ENCODE peak calls at places on chromosomes 16 and 17, in seven cellular contexts. R is suprapubic skin, X is gastrocnemius medialis, G is transverse colon, Y is IMR-90, L is heart left ventricle, F is HCT116. I is an unnamed sample.
A peak's percentile ranks its signal among the peaks of the same experiment; 100 is the strongest.

GRCh38 chr16:67843343-67843765 is 1.2 kb downstream of the THAP11 start:
- DNase-seq in R (no peak), G (no peak), F (no peak), X (no peak), Y (peak; percentile 68), L (no peak), I (no peak)

GRCh38 chr16:8962393-8963009 is 1.2 kb downstream of the USP7 start:
- DNase-seq in F (no peak), L (no peak), G (peak; percentile 71), R (no peak), X (no peak), Y (no peak), I (no peak)

GRCh38 chr17:18141210-18141803 is 32.8 kb downstream of the MYO15A start:
- DNase-seq in R (no peak), G (no peak), L (no peak), F (no peak), Y (peak; percentile 55), X (no peak), I (peak; percentile 49)

GRCh38 chr17:46783031-46783593 is 35.4 kb downstream of the WNT3 start:
- DNase-seq in L (no peak), G (peak; percentile 76), R (no peak), F (no peak), Y (no peak), X (no peak), I (no peak)

GRCh38 chr16:73054732-73055481 is 7.0 kb upstream of the ZFHX3 start:
- DNase-seq in F (no peak), G (no peak), R (no peak), L (no peak), Y (peak; percentile 77), X (no peak), I (no peak)

GRCh38 chr17:28334666-28335200 is 539 bp downstream of the IFT20 start:
- DNase-seq in R (no peak), X (no peak), F (no peak), L (no peak), G (no peak), Y (peak; percentile 63), I (no peak)

GRCh38 chr16:30941600-30942420 is 7.1 kb upstream of the ORAI3 start:
- DNase-seq in L (peak; percentile 88), F (peak; percentile 46), G (peak; percentile 87), Y (peak; percentile 58), R (peak; percentile 86), X (peak; percentile 56), I (peak; percentile 85)

GRCh38 chr17:33175565-33175964 is 117.5 kb downstream of the ASIC2 start:
- DNase-seq in L (no peak), G (no peak), F (no peak), X (no peak), Y (no peak), R (no peak), I (no peak)

GRCh38 chr17:74639704-74640142 is 16.2 kb upstream of the CD300E start:
- DNase-seq in Y (no peak), G (no peak), X (no peak), R (no peak), L (no peak), F (no peak), I (no peak)

GRCh38 chr16:83933885-83934683 is 19.0 kb upstream of the OSGIN1 start:
- DNase-seq in Y (peak; percentile 67), G (no peak), R (no peak), F (no peak), X (no peak), L (no peak), I (no peak)

GRCh38 chr17:38798614-38799500 is 499 bp downstream of the PIP4K2B start:
- DNase-seq in L (no peak), X (peak; percentile 13), F (no peak), G (peak; percentile 62), Y (peak; percentile 35), R (peak; percentile 80), I (peak; percentile 57)

GRCh38 chr16:86387461-86388440 is 122.6 kb upstream of the FOXF1 start:
- DNase-seq in L (no peak), Y (peak; percentile 100), R (no peak), F (peak; percentile 63), X (no peak), G (no peak), I (no peak)

GRCh38 chr16:11488304-11488703 is 98.4 kb downstream of the LITAF start:
- DNase-seq in G (no peak), F (no peak), Y (no peak), L (no peak), X (no peak), R (no peak), I (no peak)

DNA sequence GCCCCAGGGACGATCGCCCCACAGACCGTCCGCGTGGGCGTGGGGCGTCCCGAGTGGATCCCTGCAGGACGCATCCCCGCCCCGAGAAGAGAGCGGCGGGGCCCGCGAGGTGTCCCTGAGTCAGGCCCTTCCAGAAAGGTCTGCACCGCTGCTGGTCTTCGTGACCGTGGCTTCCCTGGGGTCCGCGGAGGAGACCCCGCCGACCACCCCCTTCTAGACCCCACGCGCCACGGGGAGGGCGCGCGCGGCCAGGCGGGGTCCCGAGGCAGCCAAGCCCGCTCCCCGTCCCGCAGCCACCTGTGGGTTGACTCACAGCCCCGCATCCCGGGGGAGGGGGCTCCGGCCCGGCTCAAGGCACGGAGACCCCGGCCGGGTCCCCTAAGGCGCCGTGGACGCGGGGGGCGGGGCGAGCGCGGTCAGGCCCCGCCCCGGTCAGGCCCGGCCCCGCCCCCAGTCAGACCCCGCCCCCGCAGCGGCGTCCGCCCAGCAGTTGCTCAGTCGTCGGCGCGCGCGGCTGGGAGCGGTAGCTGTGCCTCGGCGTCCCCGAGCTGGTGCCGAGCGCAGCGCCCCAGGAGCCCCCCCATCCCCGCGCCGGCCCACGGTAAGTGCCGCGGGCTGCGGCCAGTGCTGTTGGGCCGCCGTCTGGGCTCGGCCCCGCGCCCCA is at the start of gene BAIAP3:
- DNase-seq in X (no peak), Y (no peak), R (no peak), G (peak; percentile 64), F (no peak), L (no peak), I (no peak)
- TF ChIP-seq POLR2A in X (no peak), Y (peak; percentile 29), R (no peak), G (no peak), F (peak; percentile 60), L (peak; percentile 67), I (peak; percentile 22)

DNA sequence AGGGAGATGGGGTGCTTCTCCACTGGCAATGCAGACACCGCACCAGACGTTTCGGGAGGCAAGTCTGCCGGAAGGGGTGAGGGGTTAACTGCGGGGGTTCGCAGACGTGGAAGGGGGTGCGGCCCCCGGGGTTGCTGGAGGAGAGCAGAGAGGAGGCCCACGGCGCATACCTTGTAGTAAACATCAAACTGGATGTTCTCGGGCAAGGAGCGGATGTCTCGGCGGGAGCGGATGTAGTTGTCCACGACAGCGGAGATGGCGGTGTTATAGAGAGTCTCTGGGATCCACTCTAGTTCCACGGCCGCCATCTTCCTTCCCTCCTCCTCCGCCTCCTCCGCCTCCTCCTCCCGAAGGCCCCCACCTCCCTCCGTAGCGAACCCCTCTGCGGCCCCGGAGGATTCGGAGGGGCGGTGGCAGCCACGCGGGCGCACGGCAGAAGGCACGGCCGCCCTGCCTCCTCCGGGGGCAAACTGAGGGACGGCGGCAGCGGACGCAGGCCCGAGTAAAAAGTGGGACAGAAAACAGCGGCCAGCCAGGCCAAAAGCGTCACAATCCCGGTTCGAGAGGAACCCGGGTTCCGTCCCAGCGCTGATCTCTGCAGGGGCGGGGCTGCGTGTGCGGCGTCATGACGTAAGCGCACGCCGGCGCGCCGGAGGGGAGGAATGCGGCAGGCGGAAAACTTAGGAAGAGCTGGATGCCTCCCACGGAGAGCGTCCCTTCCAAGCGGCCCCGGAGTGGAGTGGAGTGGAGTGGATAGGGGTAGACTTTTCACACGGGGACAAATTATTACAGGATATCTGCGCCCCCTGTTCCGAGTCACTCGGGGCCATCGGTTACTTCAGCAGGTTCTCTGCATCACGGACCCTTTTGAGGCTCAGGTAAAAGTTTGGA is at the start of gene APPBP2:
- DNase-seq in G (peak; percentile 88), R (peak; percentile 91), L (peak; percentile 92), Y (peak; percentile 85), X (peak; percentile 71), F (peak; percentile 75), I (peak; percentile 87)
- H3K4me1 ChIP-seq in G (peaks cover 12% of the 10 kb centered on the region), R (peaks cover 38% of the 10 kb centered on the region), L (peaks cover 7% of the 10 kb centered on the region), Y (peaks cover 6% of the 10 kb centered on the region), X (peaks cover 38% of the 10 kb centered on the region), F (peaks cover 9% of the 10 kb centered on the region), I (peaks cover 44% of the 10 kb centered on the region)

GRCh38 chr17:50665838-50666237 is 31.2 kb downstream of the ABCC3 start:
- DNase-seq in G (no peak), R (no peak), L (no peak), X (no peak), F (no peak), Y (no peak), I (no peak)

GRCh38 chr17:50667259-50668024 is 32.8 kb downstream of the ABCC3 start:
- DNase-seq in F (no peak), L (no peak), G (no peak), R (no peak), X (no peak), Y (no peak), I (no peak)

GRCh38 chr17:50666316-50666715 is 31.6 kb downstream of the ABCC3 start:
- DNase-seq in G (no peak), R (no peak), F (no peak), Y (no peak), X (no peak), L (no peak), I (no peak)

GRCh38 chr17:50668025-50668837 is 33.5 kb downstream of the ABCC3 start:
- DNase-seq in L (no peak), Y (peak; percentile 41), R (no peak), F (no peak), X (no peak), G (no peak), I (no peak)

DNA sequence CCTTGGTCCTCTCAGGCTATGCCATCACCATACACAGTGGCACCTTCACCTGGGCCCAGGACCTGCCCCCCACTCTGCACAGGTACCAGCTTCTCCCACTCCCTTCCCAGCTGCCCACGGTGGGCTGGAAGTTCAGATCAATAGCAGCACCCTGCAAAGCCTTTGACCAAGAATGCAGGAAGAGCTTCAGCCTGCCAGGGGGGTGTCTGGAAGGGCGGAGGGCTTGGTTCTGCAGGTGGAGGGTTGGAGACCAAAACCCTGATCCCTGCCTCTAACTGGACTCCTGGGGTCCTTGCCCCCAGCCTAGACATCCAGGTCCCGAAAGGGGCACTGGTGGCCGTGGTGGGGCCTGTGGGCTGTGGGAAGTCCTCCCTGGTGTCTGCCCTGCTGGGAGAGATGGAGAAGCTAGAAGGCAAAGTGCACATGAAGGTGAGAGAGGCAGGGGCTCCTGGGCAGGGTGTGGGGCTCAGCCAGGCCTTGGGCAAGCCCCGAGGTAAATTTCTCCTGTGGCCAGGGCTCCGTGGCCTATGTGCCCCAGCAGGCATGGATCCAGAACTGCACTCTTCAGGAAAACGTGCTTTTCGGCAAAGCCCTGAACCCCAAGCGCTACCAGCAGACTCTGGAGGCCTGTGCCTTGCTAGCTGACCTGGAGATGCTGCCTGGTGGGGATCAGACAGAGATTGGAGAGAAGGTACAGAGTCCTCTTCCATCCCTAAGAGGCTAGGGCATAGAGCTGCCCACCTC is 34.3 kb downstream of the ABCC3 start:
- DNase-seq in G (no peak), R (no peak), L (no peak), F (no peak), X (no peak), Y (no peak), I (no peak)
- H3K4me3 ChIP-seq in G (no peak overlapping the region), R (no peak overlapping the region), L (no peak overlapping the region), F (peak overlapping the region; percentile 28), X (no peak overlapping the region), Y (no peak overlapping the region), I (no peak overlapping the region)

DNA sequence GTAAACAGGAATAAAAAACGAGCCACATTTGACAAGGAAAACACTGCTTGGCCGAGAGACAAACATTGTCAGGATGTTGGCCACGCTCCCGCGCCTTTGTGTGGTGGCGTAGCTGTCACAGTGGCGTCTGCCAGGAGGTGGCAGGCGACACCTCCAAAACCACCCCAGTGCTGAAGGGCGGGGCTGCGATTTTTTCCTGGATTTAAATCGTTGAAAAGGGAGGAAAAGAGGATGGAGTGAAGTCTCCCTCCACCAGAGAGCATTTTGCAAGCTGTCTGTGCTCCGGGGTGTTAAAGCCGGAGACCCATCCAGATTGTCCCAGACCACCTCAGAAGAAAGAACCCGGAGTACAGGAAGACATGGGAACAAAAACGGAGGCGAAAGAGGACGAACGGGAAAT is 12.7 kb downstream of the MRM3 start:
- DNase-seq in L (peak; percentile 91), G (peak; percentile 80), R (peak; percentile 92), F (peak; percentile 47), X (peak; percentile 79), Y (peak; percentile 59), I (peak; percentile 84)
- TF ChIP-seq POLR2A in L (no peak), G (no peak), R (no peak), F (no peak), X (no peak), Y (no peak), I (no peak)